ENCODE peak calls at places on chromosomes 7 and 10, in four cellular contexts. One of them, this sample, is unnamed.

GRCh38 chr7:153422291-153423189 is 629.7 kb upstream of the DPP6 start:
- DNase-seq in lower leg skin: no peak
- DNase-seq in uterus: no peak
- DNase-seq in body of pancreas: no peak
- DNase-seq in this sample: no peak

GRCh38 chr10:52479567-52479966 is 165.5 kb downstream of the DKK1 start:
- DNase-seq in lower leg skin: no peak
- DNase-seq in uterus: no peak
- DNase-seq in body of pancreas: no peak
- DNase-seq in this sample: peak

GRCh38 chr10:124672181-124672638 is 72.0 kb downstream of the FAM53B start:
- DNase-seq in lower leg skin: no peak
- DNase-seq in uterus: no peak
- DNase-seq in body of pancreas: no peak
- DNase-seq in this sample: no peak

GRCh38 chr7:78039791-78040776 is 241.5 kb downstream of the PHTF2 start:
- DNase-seq in lower leg skin: no peak
- DNase-seq in uterus: no peak
- DNase-seq in body of pancreas: peak
- DNase-seq in this sample: no peak

GRCh38 chr10:69503896-69504265 is 52.6 kb downstream of the TSPAN15 start:
- DNase-seq in lower leg skin: no peak
- DNase-seq in uterus: no peak
- DNase-seq in body of pancreas: no peak
- DNase-seq in this sample: no peak

GRCh38 chr10:6212266-6212640 is 9.5 kb downstream of the PFKFB3 start:
- DNase-seq in lower leg skin: no peak
- DNase-seq in uterus: no peak
- DNase-seq in body of pancreas: no peak
- DNase-seq in this sample: no peak

GRCh38 chr10:43255644-43256431 is 11.0 kb downstream of the RASGEF1A start:
- DNase-seq in lower leg skin: peak
- DNase-seq in uterus: peak
- DNase-seq in body of pancreas: no peak
- DNase-seq in this sample: peak

GRCh38 chr10:132239126-132240031 is 52.6 kb downstream of the DPYSL4 start:
- DNase-seq in lower leg skin: no peak
- DNase-seq in uterus: no peak
- DNase-seq in body of pancreas: no peak
- DNase-seq in this sample: no peak

GRCh38 chr10:125911990-125912389 is 15.6 kb downstream of the FANK1 start:
- DNase-seq in lower leg skin: no peak
- DNase-seq in uterus: no peak
- DNase-seq in body of pancreas: peak
- DNase-seq in this sample: peak

GRCh38 chr7:148962823-148963582 is 65.3 kb downstream of the PDIA4 start:
- DNase-seq in lower leg skin: peak
- DNase-seq in uterus: peak
- DNase-seq in body of pancreas: peak
- DNase-seq in this sample: no peak

GRCh38 chr7:20269726-20270125 is 52.5 kb upstream of the MACC1 start:
- DNase-seq in lower leg skin: no peak
- DNase-seq in uterus: no peak
- DNase-seq in body of pancreas: no peak
- DNase-seq in this sample: no peak

GRCh38 chr10:117135480-117136140 is 2.5 kb downstream of the VAX1 start:
- DNase-seq in lower leg skin: no peak
- DNase-seq in uterus: no peak
- DNase-seq in body of pancreas: no peak
- DNase-seq in this sample: no peak

GRCh38 chr7:115869811-115870210 is 160.8 kb downstream of the TFEC start:
- DNase-seq in lower leg skin: no peak
- DNase-seq in uterus: no peak
- DNase-seq in body of pancreas: no peak
- DNase-seq in this sample: no peak

GRCh38 chr7:112071856-112072255 is 134.3 kb downstream of the DOCK4 start:
- DNase-seq in lower leg skin: no peak
- DNase-seq in uterus: no peak
- DNase-seq in body of pancreas: no peak
- DNase-seq in this sample: no peak

GRCh38 chr7:112070674-112071256 is 135.4 kb downstream of the DOCK4 start:
- DNase-seq in lower leg skin: no peak
- DNase-seq in uterus: no peak
- DNase-seq in body of pancreas: no peak
- DNase-seq in this sample: no peak

GRCh38 chr7:112074464-112074863 is 131.7 kb downstream of the DOCK4 start:
- DNase-seq in lower leg skin: no peak
- DNase-seq in uterus: no peak
- DNase-seq in body of pancreas: no peak
- DNase-seq in this sample: no peak

GRCh38 chr7:112072541-112073245 is 133.5 kb downstream of the DOCK4 start:
- DNase-seq in lower leg skin: no peak
- DNase-seq in uterus: no peak
- DNase-seq in body of pancreas: no peak
- DNase-seq in this sample: no peak

DNA sequence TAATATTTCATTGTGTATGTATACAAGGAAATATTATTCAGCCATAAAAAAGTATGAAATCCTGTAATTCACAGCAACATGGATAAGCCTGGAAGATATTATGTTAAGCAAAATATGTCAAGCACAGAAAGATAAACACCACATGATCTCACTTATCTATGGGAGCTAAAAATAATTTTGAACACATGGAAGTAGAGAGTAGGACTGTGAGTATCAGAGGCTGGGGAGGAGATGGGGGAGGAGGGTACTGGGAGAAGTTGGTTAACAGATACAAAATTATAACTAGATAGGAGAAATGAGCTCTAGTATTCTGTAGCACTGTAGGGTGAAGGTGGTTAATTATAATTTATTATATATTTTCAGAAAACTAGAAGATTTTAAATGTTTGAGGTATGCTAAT is 132.7 kb downstream of the DOCK4 start:
- DNase-seq in lower leg skin: no peak
- DNase-seq in uterus: no peak
- DNase-seq in body of pancreas: no peak
- DNase-seq in this sample: no peak
- H3K4me3 ChIP-seq in lower leg skin: no peak
- H3K4me3 ChIP-seq in uterus: no peak
- H3K4me3 ChIP-seq in body of pancreas: no peak
- H3K4me3 ChIP-seq in this sample: no peak

DNA sequence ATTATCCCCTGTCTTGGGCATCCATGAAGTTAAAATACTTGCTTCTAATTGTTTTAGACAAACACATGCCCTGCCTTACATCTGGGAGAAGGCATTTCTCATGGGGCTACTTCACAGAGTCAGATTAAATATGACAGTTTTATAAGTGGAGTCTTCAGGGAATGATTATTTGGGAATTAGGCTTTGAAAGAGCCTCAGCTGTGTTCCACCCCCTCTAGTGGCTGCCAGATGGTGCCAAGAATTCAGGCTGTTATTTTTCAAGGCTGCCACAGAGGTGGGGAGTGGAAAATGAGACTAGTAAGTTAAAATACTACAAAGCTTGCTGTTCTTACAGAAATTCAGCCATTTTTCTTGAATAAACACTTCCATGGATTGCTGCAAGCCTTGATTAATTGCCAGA is 45.8 kb upstream of the DNAH11 start:
- DNase-seq in lower leg skin: no peak
- DNase-seq in uterus: no peak
- DNase-seq in body of pancreas: peak
- DNase-seq in this sample: peak
- TF ChIP-seq CTCF in lower leg skin: no peak
- TF ChIP-seq CTCF in uterus: no peak
- TF ChIP-seq CTCF in body of pancreas: peak
- TF ChIP-seq CTCF in this sample: peak

DNA sequence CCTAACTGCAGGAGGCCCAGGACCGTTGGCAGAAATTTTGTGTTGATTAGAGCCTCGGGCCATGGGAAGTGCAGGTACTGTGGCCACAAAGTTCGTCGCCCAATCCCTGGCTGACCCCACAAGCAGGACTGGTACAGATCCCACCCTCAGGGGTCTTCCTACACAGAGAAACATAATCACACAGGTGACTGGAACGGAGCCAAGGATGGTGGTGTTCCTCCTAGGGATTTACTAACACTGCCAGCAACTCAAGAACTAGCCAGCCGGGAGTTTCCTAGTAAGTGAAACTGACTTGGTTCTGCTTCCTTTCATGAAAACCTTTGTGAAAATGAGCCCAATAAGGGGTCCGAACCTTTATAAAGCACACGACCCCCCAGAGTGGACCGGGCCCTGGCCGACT is 5.7 kb downstream of the CUX1 start:
- DNase-seq in lower leg skin: no peak
- DNase-seq in uterus: peak
- DNase-seq in body of pancreas: no peak
- DNase-seq in this sample: no peak
- H3K4me3 ChIP-seq in lower leg skin: no peak
- H3K4me3 ChIP-seq in uterus: no peak
- H3K4me3 ChIP-seq in body of pancreas: no peak
- H3K4me3 ChIP-seq in this sample: no peak

GRCh38 chr7:151549644-151550043 is 29.9 kb upstream of the RHEB start:
- DNase-seq in lower leg skin: no peak
- DNase-seq in uterus: no peak
- DNase-seq in body of pancreas: no peak
- DNase-seq in this sample: no peak

GRCh38 chr7:151551820-151552219 is 32.1 kb upstream of the RHEB start:
- DNase-seq in lower leg skin: no peak
- DNase-seq in uterus: no peak
- DNase-seq in body of pancreas: no peak
- DNase-seq in this sample: no peak

GRCh38 chr7:151549083-151549482 is 29.4 kb upstream of the RHEB start:
- DNase-seq in lower leg skin: no peak
- DNase-seq in uterus: no peak
- DNase-seq in body of pancreas: no peak
- DNase-seq in this sample: no peak

GRCh38 chr7:151552352-151553028 is 32.8 kb upstream of the RHEB start:
- DNase-seq in lower leg skin: peak
- DNase-seq in uterus: no peak
- DNase-seq in body of pancreas: peak
- DNase-seq in this sample: peak

GRCh38 chr7:151550601-151551286 is 31.0 kb upstream of the RHEB start:
- DNase-seq in lower leg skin: no peak
- DNase-seq in uterus: peak
- DNase-seq in body of pancreas: peak
- DNase-seq in this sample: no peak
- TF ChIP-seq CTCF in lower leg skin: no peak
- TF ChIP-seq CTCF in uterus: no peak
- TF ChIP-seq CTCF in body of pancreas: no peak
- TF ChIP-seq CTCF in this sample: no peak

GRCh38 chr7:70616821-70617220 is 515.1 kb upstream of the GALNT17 start:
- DNase-seq in lower leg skin: no peak
- DNase-seq in uterus: no peak
- DNase-seq in body of pancreas: no peak
- DNase-seq in this sample: no peak

GRCh38 chr7:70615066-70615465 is 516.9 kb upstream of the GALNT17 start:
- DNase-seq in lower leg skin: no peak
- DNase-seq in uterus: no peak
- DNase-seq in body of pancreas: no peak
- DNase-seq in this sample: no peak

GRCh38 chr7:70618020-70618551 is 513.9 kb upstream of the GALNT17 start:
- DNase-seq in lower leg skin: no peak
- DNase-seq in uterus: no peak
- DNase-seq in body of pancreas: no peak
- DNase-seq in this sample: no peak

GRCh38 chr7:70612811-70613210 is 519.1 kb upstream of the GALNT17 start:
- DNase-seq in lower leg skin: no peak
- DNase-seq in uterus: no peak
- DNase-seq in body of pancreas: no peak
- DNase-seq in this sample: no peak

DNA sequence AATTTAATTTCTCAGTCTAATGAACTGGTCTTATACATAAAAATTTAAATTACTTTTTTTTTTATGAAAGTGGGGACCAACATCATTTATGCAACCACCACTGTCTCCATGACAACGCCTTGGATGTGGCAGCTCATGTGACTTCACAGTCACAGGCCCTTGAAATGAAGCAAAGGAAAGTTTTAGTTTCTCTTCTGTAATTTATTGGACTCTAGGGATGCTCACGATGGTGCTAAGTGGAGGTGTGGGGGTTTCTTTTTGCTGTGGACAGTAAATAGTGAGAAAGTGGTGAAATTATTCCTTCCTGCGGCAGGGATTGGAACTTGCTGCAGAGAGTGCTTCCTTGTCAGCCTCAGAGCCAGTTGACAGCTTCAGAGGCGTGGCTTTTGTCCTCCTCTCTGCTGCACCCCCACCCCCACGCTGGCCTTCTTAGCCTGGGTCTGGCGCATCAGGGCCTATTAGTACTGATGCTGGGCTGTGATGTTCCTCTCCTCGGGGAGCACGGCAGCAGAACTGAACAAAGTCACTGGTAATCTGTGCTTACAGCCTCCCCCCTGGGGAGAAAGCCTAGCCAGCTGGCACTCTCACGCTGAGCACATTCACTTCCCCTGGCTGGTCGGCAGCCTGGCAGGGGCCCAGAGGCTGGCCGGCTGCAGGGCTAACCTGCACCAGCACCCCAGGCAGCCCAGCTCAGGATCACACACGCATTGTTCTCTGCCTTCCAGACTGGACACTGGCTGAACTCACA is 517.5 kb upstream of the GALNT17 start:
- DNase-seq in lower leg skin: peak
- DNase-seq in uterus: peak
- DNase-seq in body of pancreas: peak
- DNase-seq in this sample: no peak
- H3K4me3 ChIP-seq in lower leg skin: no peak
- H3K4me3 ChIP-seq in uterus: no peak
- H3K4me3 ChIP-seq in body of pancreas: no peak
- H3K4me3 ChIP-seq in this sample: no peak

GRCh38 chr7:86911703-86912102 is 147.8 kb downstream of the ELAPOR2 start:
- DNase-seq in lower leg skin: no peak
- DNase-seq in uterus: no peak
- DNase-seq in body of pancreas: no peak
- DNase-seq in this sample: no peak
- TF ChIP-seq CTCF in lower leg skin: no peak
- TF ChIP-seq CTCF in uterus: no peak
- TF ChIP-seq CTCF in body of pancreas: no peak
- TF ChIP-seq CTCF in this sample: no peak

DNA sequence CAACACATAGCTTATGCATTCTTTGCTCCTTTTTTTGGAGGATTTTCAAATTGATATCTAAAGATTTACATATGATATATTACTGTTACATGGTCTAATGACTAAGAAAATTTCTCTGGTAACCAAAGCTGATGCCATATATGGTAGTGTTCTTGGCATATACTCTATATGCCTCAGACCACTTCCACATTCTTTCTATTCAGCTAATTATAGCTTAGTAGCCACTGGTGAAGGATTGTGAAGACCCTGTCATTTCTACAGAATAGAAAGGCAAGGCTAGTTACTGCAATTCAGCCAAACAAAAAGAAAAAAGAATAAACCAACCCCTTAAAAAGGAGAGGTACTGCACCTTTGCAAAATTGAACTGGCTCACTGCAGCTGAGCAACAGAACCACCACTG is 3.7 kb downstream of the PURB start:
- DNase-seq in lower leg skin: no peak
- DNase-seq in uterus: no peak
- DNase-seq in body of pancreas: no peak
- DNase-seq in this sample: no peak
- H3K4me3 ChIP-seq in lower leg skin: no peak
- H3K4me3 ChIP-seq in uterus: peak
- H3K4me3 ChIP-seq in body of pancreas: no peak
- H3K4me3 ChIP-seq in this sample: no peak

GRCh38 chr10:44963772-44964633 is 4.4 kb downstream of the RASSF4 start:
- DNase-seq in lower leg skin: no peak
- DNase-seq in uterus: peak
- DNase-seq in body of pancreas: peak
- DNase-seq in this sample: no peak
- TF ChIP-seq CTCF in lower leg skin: no peak
- TF ChIP-seq CTCF in uterus: no peak
- TF ChIP-seq CTCF in body of pancreas: no peak
- TF ChIP-seq CTCF in this sample: no peak

This sample was measured in Caco-2.